ENCODE peak calls at places on chromosomes 7 and 10, in seven cellular contexts. E is astrocyte, R is left cardiac atrium, C is epithelial cell of esophagus, G is kidney glomerular epithelial cell, L is HCEC 1CT, M is KBM-7. W is an unnamed sample.

GRCh38 chr7:84162584-84162983 is 32.0 kb downstream of the SEMA3A start:
- DNase-seq in L (no peak), M (no peak), E (no peak), R (no peak), C (no peak), G (no peak), W (no peak)

GRCh38 chr10:47318706-47319105 is 3.5 kb upstream of the GDF2 start:
- DNase-seq in L (no peak), R (no peak), M (no peak), E (no peak), G (no peak), C (no peak), W (no peak)

GRCh38 chr7:107506683-107507339 is 37.0 kb downstream of the GPR22 start:
- DNase-seq in R (peak; percentile 42), G (no peak), C (peak; percentile 96), M (peak; percentile 75), L (no peak), E (no peak), W (no peak)

GRCh38 chr7:40283391-40283790 is 148.6 kb downstream of the SUGCT start:
- DNase-seq in L (no peak), M (no peak), G (no peak), E (peak; percentile 81), R (no peak), C (peak; percentile 33), W (no peak)

GRCh38 chr7:124649397-124650029 is 116.1 kb downstream of the GPR37 start:
- DNase-seq in G (no peak), E (no peak), C (no peak), M (no peak), R (no peak), L (no peak), W (no peak)

GRCh38 chr7:47047384-47047783 is 534.5 kb downstream of the TNS3 start:
- DNase-seq in R (no peak), L (no peak), G (no peak), E (peak; percentile 14), C (no peak), M (no peak), W (peak; percentile 2)

GRCh38 chr10:125786547-125786946 is 10.9 kb upstream of the MMP21 start:
- DNase-seq in C (no peak), G (peak; percentile 86), R (no peak), E (no peak), M (no peak), L (no peak), W (no peak)

GRCh38 chr7:137881607-137882260 is 35.0 kb upstream of the DGKI start:
- DNase-seq in M (no peak), E (no peak), R (no peak), G (no peak), L (no peak), C (no peak), W (no peak)

GRCh38 chr10:121959671-121960070 is 15.3 kb downstream of the NSMCE4A start:
- DNase-seq in E (no peak), L (no peak), M (no peak), C (no peak), G (no peak), R (no peak), W (no peak)

GRCh38 chr10:117626228-117626627 is 83.7 kb downstream of the EMX2 start:
- DNase-seq in M (no peak), R (no peak), L (no peak), E (no peak), G (no peak), C (no peak), W (no peak)

GRCh38 chr10:126921974-126922525 is 16.8 kb downstream of the DOCK1 start:
- DNase-seq in R (no peak), G (no peak), C (peak; percentile 34), M (no peak), E (peak; percentile 86), L (peak; percentile 80), W (no peak)

GRCh38 chr7:42494722-42495121 is 257.7 kb upstream of the GLI3 start:
- DNase-seq in C (peak; percentile 94), G (no peak), R (peak; percentile 27), L (no peak), M (peak; percentile 10), E (peak; percentile 42), W (no peak)

GRCh38 chr7:7895754-7896153 is 72.8 kb upstream of the GLCCI1 start:
- DNase-seq in R (no peak), G (no peak), M (no peak), C (peak; percentile 6), E (no peak), L (no peak), W (peak; percentile 28)

GRCh38 chr7:16431646-16432424 is 10.5 kb upstream of the CRPPA start:
- DNase-seq in R (no peak), E (no peak), G (peak; percentile 34), M (peak; percentile 47), L (peak; percentile 51), C (peak; percentile 58), W (no peak)

GRCh38 chr7:124667312-124667711 is 98.3 kb downstream of the GPR37 start:
- DNase-seq in G (peak; percentile 97), L (peak; percentile 3), M (no peak), E (peak; percentile 16), C (peak; percentile 14), R (no peak), W (no peak)

GRCh38 chr10:91592282-91593020 is 40.4 kb downstream of the PPP1R3C start:
- DNase-seq in L (no peak), C (no peak), G (no peak), M (no peak), R (no peak), E (no peak), W (no peak)

GRCh38 chr10:109987413-109987812 is 20.4 kb upstream of the ADD3 start:
- DNase-seq in M (no peak), L (peak; percentile 66), E (peak; percentile 93), C (peak; percentile 81), G (peak; percentile 41), R (no peak), W (no peak)

GRCh38 chr10:1124796-1125195 is 68.6 kb downstream of the WDR37 start:
- DNase-seq in L (no peak), M (no peak), E (no peak), R (no peak), C (no peak), G (no peak), W (no peak)

GRCh38 chr10:17202506-17202905 is 1.0 kb upstream of the TRDMT1 start:
- DNase-seq in E (no peak), G (no peak), L (no peak), M (no peak), R (no peak), C (no peak), W (no peak)

GRCh38 chr7:1899951-1900762 is 230.1 kb downstream of the ELFN1 start:
- DNase-seq in M (no peak), L (no peak), R (peak; percentile 23), C (no peak), E (no peak), G (no peak), W (no peak)

GRCh38 chr10:1267568-1267967 is 211.4 kb downstream of the WDR37 start:
- DNase-seq in E (no peak), C (no peak), M (no peak), R (no peak), L (no peak), G (no peak), W (no peak)

GRCh38 chr7:19491821-19492452 is 216.9 kb downstream of the POLR1F start:
- DNase-seq in G (peak; percentile 2), R (no peak), E (peak; percentile 10), M (peak; percentile 46), C (peak; percentile 62), L (peak; percentile 47), W (no peak)

GRCh38 chr10:118712930-118713634 is 41.7 kb downstream of the CACUL1 start:
- DNase-seq in L (no peak), R (no peak), E (no peak), M (no peak), C (no peak), G (no peak), W (no peak)

GRCh38 chr10:99232357-99232999 is 3.2 kb downstream of the HPSE2 start:
- DNase-seq in C (no peak), R (no peak), E (no peak), G (no peak), M (no peak), L (no peak), W (no peak)

GRCh38 chr10:5343561-5343960 is 21.2 kb upstream of the UCN3 start:
- DNase-seq in E (no peak), R (no peak), C (no peak), G (peak; percentile 41), L (peak; percentile 17), M (peak; percentile 42), W (no peak)

GRCh38 chr10:124008187-124008970 is 85.0 kb downstream of the CHST15 start:
- DNase-seq in R (no peak), E (no peak), G (no peak), C (no peak), L (no peak), M (no peak), W (no peak)

GRCh38 chr7:749121-749520 is 22.0 kb upstream of the PRKAR1B start:
- DNase-seq in L (no peak), E (no peak), C (no peak), G (no peak), R (peak; percentile 76), M (no peak), W (peak; percentile 63)

GRCh38 chr10:125562737-125563136 is 120.2 kb downstream of the TEX36 start:
- DNase-seq in G (no peak), R (no peak), E (no peak), C (no peak), M (no peak), L (no peak), W (no peak)

GRCh38 chr10:78760463-78761240 is 308.1 kb upstream of the ZMIZ1 start:
- DNase-seq in L (no peak), E (no peak), G (no peak), M (no peak), C (no peak), R (no peak), W (peak; percentile 51)

GRCh38 chr10:120423350-120424197 is 33.5 kb upstream of the PLPP4 start:
- DNase-seq in E (peak; percentile 97), G (peak; percentile 62), M (peak; percentile 50), C (peak; percentile 67), R (peak; percentile 22), L (no peak), W (peak; percentile 65)

GRCh38 chr7:30062587-30062986 is 34.4 kb downstream of the PLEKHA8 start:
- DNase-seq in R (no peak), C (peak; percentile 24), M (peak; percentile 53), E (no peak), G (peak; percentile 29), L (peak; percentile 67), W (peak; percentile 65)

GRCh38 chr10:17113346-17113745 is 16.3 kb downstream of the CUBN start:
- DNase-seq in R (no peak), G (no peak), L (no peak), C (peak; percentile 67), M (no peak), E (no peak), W (no peak)

GRCh38 chr7:901388-902154 is 25.2 kb downstream of the GET4 start:
- DNase-seq in M (peak; percentile 63), R (peak; percentile 88), L (peak; percentile 94), G (peak; percentile 35), C (peak; percentile 81), E (peak; percentile 31), W (peak; percentile 55)

GRCh38 chr7:18566205-18566604 is 70.7 kb downstream of the HDAC9 start:
- DNase-seq in L (no peak), G (no peak), C (no peak), E (no peak), R (no peak), M (no peak), W (no peak)

GRCh38 chr10:103600325-103600724 is 106.8 kb downstream of the NEURL1 start:
- DNase-seq in L (no peak), E (no peak), G (no peak), M (no peak), R (no peak), C (no peak), W (no peak)

GRCh38 chr7:45617166-45617565 is 43.0 kb downstream of the ADCY1 start:
- DNase-seq in E (no peak), C (no peak), M (no peak), R (no peak), L (no peak), G (no peak), W (no peak)

W was measured in cerebellum.